ENCODE peak calls at places on chromosomes 7 and 10, in four cellular contexts. One of them, this sample, is unnamed.

GRCh38 chr10:34047389-34047788 is 712.9 kb upstream of the NRP1 start:
- DNase-seq in tibial artery: peak
- DNase-seq in OCI-LY7: no peak
- DNase-seq in mesothelial cell of epicardium: no peak
- DNase-seq in this sample: no peak

GRCh38 chr7:44379366-44380178 is 54.2 kb upstream of the CAMK2B start:
- DNase-seq in tibial artery: no peak
- DNase-seq in OCI-LY7: no peak
- DNase-seq in mesothelial cell of epicardium: no peak
- DNase-seq in this sample: no peak

GRCh38 chr7:1081931-1082401 is 5.9 kb upstream of the GPER1 start:
- DNase-seq in tibial artery: no peak
- DNase-seq in mesothelial cell of epicardium: no peak
- DNase-seq in OCI-LY7: no peak
- DNase-seq in this sample: no peak

GRCh38 chr10:75718996-75719395 is 287.6 kb downstream of the LRMDA start:
- DNase-seq in OCI-LY7: no peak
- DNase-seq in mesothelial cell of epicardium: no peak
- DNase-seq in tibial artery: no peak
- DNase-seq in this sample: no peak

GRCh38 chr10:6098156-6098555 is 9.3 kb downstream of the RBM17 start:
- DNase-seq in tibial artery: no peak
- DNase-seq in OCI-LY7: no peak
- DNase-seq in mesothelial cell of epicardium: no peak
- DNase-seq in this sample: no peak

GRCh38 chr10:69179089-69179742 is 818 bp upstream of the SUPV3L1 start:
- DNase-seq in OCI-LY7: no peak
- DNase-seq in tibial artery: peak
- DNase-seq in mesothelial cell of epicardium: no peak
- DNase-seq in this sample: no peak

GRCh38 chr7:26853788-26854393 is 10.5 kb downstream of the SKAP2 start:
- DNase-seq in OCI-LY7: peak
- DNase-seq in tibial artery: no peak
- DNase-seq in mesothelial cell of epicardium: no peak
- DNase-seq in this sample: no peak

GRCh38 chr7:36315309-36315948 is 74.2 kb upstream of the ANLN start:
- DNase-seq in tibial artery: no peak
- DNase-seq in OCI-LY7: peak
- DNase-seq in mesothelial cell of epicardium: no peak
- DNase-seq in this sample: no peak

GRCh38 chr10:48266528-48266927 is 8.0 kb downstream of the FRMPD2 start:
- DNase-seq in tibial artery: no peak
- DNase-seq in mesothelial cell of epicardium: no peak
- DNase-seq in OCI-LY7: no peak
- DNase-seq in this sample: no peak

GRCh38 chr7:81769891-81770818 is at the start of gene HGF:
- DNase-seq in tibial artery: peak
- DNase-seq in OCI-LY7: no peak
- DNase-seq in mesothelial cell of epicardium: no peak
- DNase-seq in this sample: no peak

GRCh38 chr7:74511360-74511759 is 57.7 kb downstream of the GTF2IRD1 start:
- DNase-seq in tibial artery: no peak
- DNase-seq in mesothelial cell of epicardium: no peak
- DNase-seq in OCI-LY7: no peak
- DNase-seq in this sample: no peak

GRCh38 chr10:36989233-36989632 is 136.2 kb upstream of the ANKRD30A start:
- DNase-seq in OCI-LY7: no peak
- DNase-seq in tibial artery: no peak
- DNase-seq in mesothelial cell of epicardium: no peak
- DNase-seq in this sample: no peak

GRCh38 chr10:96208946-96209345 is 62.4 kb downstream of the BLNK start:
- DNase-seq in tibial artery: no peak
- DNase-seq in OCI-LY7: no peak
- DNase-seq in mesothelial cell of epicardium: no peak
- DNase-seq in this sample: no peak

GRCh38 chr10:71845410-71846406 is 5.3 kb downstream of the PSAP start:
- DNase-seq in tibial artery: no peak
- DNase-seq in mesothelial cell of epicardium: no peak
- DNase-seq in OCI-LY7: no peak
- DNase-seq in this sample: no peak

GRCh38 chr10:119442758-119443060 is 99.8 kb downstream of the RGS10 start:
- DNase-seq in OCI-LY7: no peak
- DNase-seq in tibial artery: no peak
- DNase-seq in mesothelial cell of epicardium: no peak
- DNase-seq in this sample: no peak

GRCh38 chr10:12327476-12327875 is 21.9 kb upstream of the CAMK1D start:
- DNase-seq in mesothelial cell of epicardium: no peak
- DNase-seq in OCI-LY7: no peak
- DNase-seq in tibial artery: no peak
- DNase-seq in this sample: no peak

GRCh38 chr10:86708068-86708782 is 39.9 kb downstream of the LDB3 start:
- DNase-seq in mesothelial cell of epicardium: no peak
- DNase-seq in tibial artery: no peak
- DNase-seq in OCI-LY7: no peak
- DNase-seq in this sample: no peak

GRCh38 chr7:264541-265191 is 25.3 kb upstream of the FOXL3 start:
- DNase-seq in tibial artery: no peak
- DNase-seq in OCI-LY7: no peak
- DNase-seq in mesothelial cell of epicardium: peak
- DNase-seq in this sample: no peak

GRCh38 chr10:126334272-126334671 is 54.0 kb downstream of the ADAM12 start:
- DNase-seq in OCI-LY7: no peak
- DNase-seq in tibial artery: no peak
- DNase-seq in mesothelial cell of epicardium: no peak
- DNase-seq in this sample: no peak

GRCh38 chr10:22335204-22335956 is 9.9 kb upstream of the SPAG6 start:
- DNase-seq in mesothelial cell of epicardium: no peak
- DNase-seq in OCI-LY7: no peak
- DNase-seq in tibial artery: peak
- DNase-seq in this sample: no peak

GRCh38 chr10:624605-625334 is 64.7 kb downstream of the DIP2C start:
- DNase-seq in tibial artery: peak
- DNase-seq in OCI-LY7: no peak
- DNase-seq in mesothelial cell of epicardium: no peak
- DNase-seq in this sample: no peak

GRCh38 chr10:130432850-130433249 is 296.7 kb downstream of the GLRX3 start:
- DNase-seq in tibial artery: no peak
- DNase-seq in mesothelial cell of epicardium: no peak
- DNase-seq in OCI-LY7: no peak
- DNase-seq in this sample: peak

GRCh38 chr10:13613519-13613918 is 26.8 kb downstream of the PRPF18 start:
- DNase-seq in OCI-LY7: no peak
- DNase-seq in mesothelial cell of epicardium: no peak
- DNase-seq in tibial artery: no peak
- DNase-seq in this sample: no peak

GRCh38 chr10:102117391-102118159 is 2.6 kb downstream of the LDB1 start:
- DNase-seq in mesothelial cell of epicardium: peak
- DNase-seq in OCI-LY7: peak
- DNase-seq in tibial artery: peak
- DNase-seq in this sample: peak
- TF ChIP-seq CTCF in mesothelial cell of epicardium: no peak
- TF ChIP-seq CTCF in OCI-LY7: peak
- TF ChIP-seq CTCF in tibial artery: no peak
- TF ChIP-seq CTCF in this sample: peak

GRCh38 chr10:122089343-122090015 is 100.5 kb downstream of the TACC2 start:
- DNase-seq in mesothelial cell of epicardium: no peak
- DNase-seq in tibial artery: no peak
- DNase-seq in OCI-LY7: no peak
- DNase-seq in this sample: no peak
- TF ChIP-seq CTCF in mesothelial cell of epicardium: no peak
- TF ChIP-seq CTCF in tibial artery: no peak
- TF ChIP-seq CTCF in OCI-LY7: peak
- TF ChIP-seq CTCF in this sample: no peak

GRCh38 chr7:6416516-6417145 is 31.1 kb downstream of the DAGLB start:
- DNase-seq in mesothelial cell of epicardium: no peak
- DNase-seq in tibial artery: no peak
- DNase-seq in OCI-LY7: no peak
- DNase-seq in this sample: no peak
- TF ChIP-seq CTCF in mesothelial cell of epicardium: no peak
- TF ChIP-seq CTCF in tibial artery: no peak
- TF ChIP-seq CTCF in OCI-LY7: no peak
- TF ChIP-seq CTCF in this sample: no peak

GRCh38 chr10:112873541-112873940 is 76.5 kb upstream of the TCF7L2 start:
- DNase-seq in OCI-LY7: no peak
- DNase-seq in mesothelial cell of epicardium: no peak
- DNase-seq in tibial artery: no peak
- DNase-seq in this sample: no peak

GRCh38 chr10:112874982-112875381 is 75.1 kb upstream of the TCF7L2 start:
- DNase-seq in tibial artery: no peak
- DNase-seq in OCI-LY7: no peak
- DNase-seq in mesothelial cell of epicardium: no peak
- DNase-seq in this sample: no peak

GRCh38 chr10:112875474-112876267 is 74.4 kb upstream of the TCF7L2 start:
- DNase-seq in OCI-LY7: no peak
- DNase-seq in tibial artery: no peak
- DNase-seq in mesothelial cell of epicardium: no peak
- DNase-seq in this sample: no peak

GRCh38 chr10:112871021-112871420 is 79.0 kb upstream of the TCF7L2 start:
- DNase-seq in mesothelial cell of epicardium: no peak
- DNase-seq in tibial artery: no peak
- DNase-seq in OCI-LY7: no peak
- DNase-seq in this sample: no peak

GRCh38 chr10:112872728-112873127 is 77.3 kb upstream of the TCF7L2 start:
- DNase-seq in OCI-LY7: no peak
- DNase-seq in tibial artery: no peak
- DNase-seq in mesothelial cell of epicardium: no peak
- DNase-seq in this sample: no peak
- TF ChIP-seq CTCF in OCI-LY7: peak
- TF ChIP-seq CTCF in tibial artery: no peak
- TF ChIP-seq CTCF in mesothelial cell of epicardium: peak
- TF ChIP-seq CTCF in this sample: peak

DNA sequence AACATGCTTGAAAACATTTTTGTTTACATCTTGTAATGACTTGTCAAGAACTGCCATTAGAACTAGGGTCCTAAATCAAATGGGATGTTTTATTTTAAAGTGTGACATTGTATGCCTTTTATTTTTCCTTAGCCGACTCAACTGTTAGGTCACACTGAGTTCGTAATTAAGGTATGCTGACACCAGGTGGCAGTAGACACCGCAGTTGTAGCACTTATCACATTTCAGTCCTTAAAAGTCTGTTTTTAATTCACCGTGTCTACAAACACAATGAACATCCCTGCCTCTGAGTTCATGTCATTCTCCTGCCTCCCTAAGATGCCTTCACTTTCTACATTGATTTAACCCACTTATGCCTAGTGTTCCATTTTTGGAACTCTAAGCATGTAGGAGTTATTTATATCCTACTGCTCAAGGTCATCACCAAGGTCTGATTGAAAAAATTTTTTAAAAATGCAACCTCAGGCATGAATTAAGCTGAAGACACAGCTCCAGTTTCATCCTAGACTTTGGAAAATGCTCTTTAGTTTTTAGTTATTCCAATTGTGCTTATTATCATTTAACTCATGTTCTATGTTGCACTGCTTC is 186.1 kb downstream of the BMPER start:
- DNase-seq in mesothelial cell of epicardium: no peak
- DNase-seq in tibial artery: no peak
- DNase-seq in OCI-LY7: peak
- DNase-seq in this sample: no peak
- TF ChIP-seq CTCF in mesothelial cell of epicardium: peak
- TF ChIP-seq CTCF in tibial artery: peak
- TF ChIP-seq CTCF in OCI-LY7: peak
- TF ChIP-seq CTCF in this sample: peak

GRCh38 chr7:66837007-66837406 is 84.0 kb upstream of the TMEM248 start:
- DNase-seq in OCI-LY7: peak
- DNase-seq in tibial artery: no peak
- DNase-seq in mesothelial cell of epicardium: no peak
- DNase-seq in this sample: no peak
- TF ChIP-seq CTCF in OCI-LY7: peak
- TF ChIP-seq CTCF in tibial artery: no peak
- TF ChIP-seq CTCF in mesothelial cell of epicardium: peak
- TF ChIP-seq CTCF in this sample: peak

GRCh38 chr7:48337012-48337621 is 165.9 kb downstream of the ABCA13 start:
- DNase-seq in mesothelial cell of epicardium: no peak
- DNase-seq in OCI-LY7: peak
- DNase-seq in tibial artery: no peak
- DNase-seq in this sample: no peak
- TF ChIP-seq CTCF in mesothelial cell of epicardium: no peak
- TF ChIP-seq CTCF in OCI-LY7: peak
- TF ChIP-seq CTCF in tibial artery: no peak
- TF ChIP-seq CTCF in this sample: peak

GRCh38 chr7:21256310-21256877 is 171.5 kb upstream of the SP4 start:
- DNase-seq in OCI-LY7: peak
- DNase-seq in mesothelial cell of epicardium: no peak
- DNase-seq in tibial artery: no peak
- DNase-seq in this sample: no peak

GRCh38 chr7:21253740-21254687 is 173.9 kb upstream of the SP4 start:
- DNase-seq in OCI-LY7: peak
- DNase-seq in mesothelial cell of epicardium: peak
- DNase-seq in tibial artery: no peak
- DNase-seq in this sample: peak

GRCh38 chr7:21251166-21251806 is 176.6 kb upstream of the SP4 start:
- DNase-seq in OCI-LY7: no peak
- DNase-seq in tibial artery: no peak
- DNase-seq in mesothelial cell of epicardium: no peak
- DNase-seq in this sample: no peak
- TF ChIP-seq CTCF in OCI-LY7: no peak
- TF ChIP-seq CTCF in tibial artery: no peak
- TF ChIP-seq CTCF in mesothelial cell of epicardium: no peak
- TF ChIP-seq CTCF in this sample: peak

GRCh38 chr7:8433477-8434289 is at the start of gene NXPH1:
- DNase-seq in OCI-LY7: no peak
- DNase-seq in tibial artery: no peak
- DNase-seq in mesothelial cell of epicardium: peak
- DNase-seq in this sample: peak
- TF ChIP-seq CTCF in OCI-LY7: no peak
- TF ChIP-seq CTCF in tibial artery: no peak
- TF ChIP-seq CTCF in mesothelial cell of epicardium: no peak
- TF ChIP-seq CTCF in this sample: peak

DNA sequence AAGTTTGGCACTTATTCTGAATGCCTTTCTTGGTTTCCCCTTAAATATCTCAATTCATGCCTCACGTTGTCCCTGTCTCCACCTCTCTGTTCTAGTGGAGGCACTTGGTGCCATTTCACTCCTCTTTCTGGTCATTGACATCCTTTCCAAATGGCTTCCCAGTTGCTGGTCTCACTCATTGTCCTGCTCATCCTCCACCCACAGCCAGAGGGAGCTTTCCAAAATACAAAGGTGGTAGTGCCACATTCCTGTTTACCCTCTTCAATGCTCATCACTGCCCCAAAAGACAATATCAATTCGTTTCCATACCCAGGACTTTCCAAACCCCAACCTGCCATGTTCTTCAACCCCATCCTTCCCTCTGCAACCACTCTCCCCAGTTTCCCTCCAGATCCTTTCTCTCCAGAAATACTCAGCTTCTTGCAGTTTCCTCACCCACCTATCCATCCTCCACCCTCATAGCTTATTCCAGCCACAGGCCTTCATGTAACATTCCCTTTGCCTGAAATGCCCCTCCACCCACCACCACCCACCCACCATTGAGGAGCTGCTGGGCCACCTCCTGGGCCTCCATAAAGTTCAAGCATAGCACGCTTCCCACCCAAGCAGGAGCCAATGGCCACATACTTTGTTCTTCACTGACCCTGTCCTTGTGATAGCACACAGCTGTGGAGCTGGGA is 63.1 kb upstream of the ADRB1 start:
- DNase-seq in mesothelial cell of epicardium: no peak
- DNase-seq in OCI-LY7: peak
- DNase-seq in tibial artery: no peak
- DNase-seq in this sample: no peak
- TF ChIP-seq CTCF in mesothelial cell of epicardium: no peak
- TF ChIP-seq CTCF in OCI-LY7: peak
- TF ChIP-seq CTCF in tibial artery: no peak
- TF ChIP-seq CTCF in this sample: no peak

This sample was measured in type B pancreatic cell.